ENCODE peak calls at places on chromosome 10, in four cellular contexts. O is sigmoid colon, H is stomach, B is transverse colon. U is an unnamed sample.

GRCh38 chr10:114024876-114025609 is 18.6 kb upstream of the ADRB1 start:
- DNase-seq in H (no peak), B (no peak), O (no peak), U (no peak)

GRCh38 chr10:80472234-80473095 is 18.4 kb downstream of the TSPAN14 start:
- DNase-seq in B (no peak), H (no peak), O (no peak), U (peak; percentile 38)

GRCh38 chr10:19889279-19889678 is 73.0 kb downstream of the PLXDC2 start:
- DNase-seq in H (no peak), O (no peak), B (no peak), U (no peak)

GRCh38 chr10:80506189-80506575 is 31.5 kb upstream of the SH2D4B start:
- DNase-seq in B (no peak), O (no peak), H (no peak), U (no peak)

GRCh38 chr10:119541046-119541445 is 1.5 kb downstream of the RGS10 start:
- DNase-seq in B (no peak), O (peak; percentile 58), H (no peak), U (no peak)

GRCh38 chr10:63866075-63866746 is 345.0 kb downstream of the REEP3 start:
- DNase-seq in H (peak; percentile 43), B (peak; percentile 27), O (peak; percentile 64), U (peak; percentile 34)

GRCh38 chr10:49024484-49024883 is 84.8 kb upstream of the LRRC18 start:
- DNase-seq in H (no peak), B (no peak), O (no peak), U (no peak)

GRCh38 chr10:119537953-119538630 is 4.4 kb downstream of the RGS10 start:
- DNase-seq in O (peak; percentile 47), H (no peak), B (no peak), U (no peak)

GRCh38 chr10:96573036-96573435 is 13.8 kb downstream of the TM9SF3 start:
- DNase-seq in B (no peak), O (no peak), H (no peak), U (no peak)

GRCh38 chr10:42864575-42864974 is 82.0 kb downstream of the BMS1 start:
- DNase-seq in B (peak; percentile 14), H (no peak), O (no peak), U (no peak)

GRCh38 chr10:131274883-131275282 is 36.6 kb downstream of the TCERG1L start:
- DNase-seq in H (no peak), B (no peak), O (no peak), U (no peak)

GRCh38 chr10:78211476-78212110 is 177.9 kb downstream of the RPS24 start:
- DNase-seq in H (no peak), B (no peak), O (no peak), U (no peak)

GRCh38 chr10:80281784-80282505 is 7.5 kb downstream of the MAT1A start:
- DNase-seq in O (no peak), H (peak; percentile 2), B (no peak), U (no peak)

GRCh38 chr10:32893431-32893830 is 64.6 kb downstream of the ITGB1 start:
- DNase-seq in B (no peak), H (no peak), O (peak; percentile 56), U (no peak)
- TF ChIP-seq POLR2AphosphoS5 in B (no peak), H (no peak), O (no peak), U (no peak)

GRCh38 chr10:72292223-72292691 is 18.5 kb downstream of the DDIT4 start:
- DNase-seq in O (no peak), H (peak; percentile 52), B (peak; percentile 61), U (no peak)
- TF ChIP-seq POLR2A in O (no peak), H (no peak), B (no peak), U (no peak)

DNA sequence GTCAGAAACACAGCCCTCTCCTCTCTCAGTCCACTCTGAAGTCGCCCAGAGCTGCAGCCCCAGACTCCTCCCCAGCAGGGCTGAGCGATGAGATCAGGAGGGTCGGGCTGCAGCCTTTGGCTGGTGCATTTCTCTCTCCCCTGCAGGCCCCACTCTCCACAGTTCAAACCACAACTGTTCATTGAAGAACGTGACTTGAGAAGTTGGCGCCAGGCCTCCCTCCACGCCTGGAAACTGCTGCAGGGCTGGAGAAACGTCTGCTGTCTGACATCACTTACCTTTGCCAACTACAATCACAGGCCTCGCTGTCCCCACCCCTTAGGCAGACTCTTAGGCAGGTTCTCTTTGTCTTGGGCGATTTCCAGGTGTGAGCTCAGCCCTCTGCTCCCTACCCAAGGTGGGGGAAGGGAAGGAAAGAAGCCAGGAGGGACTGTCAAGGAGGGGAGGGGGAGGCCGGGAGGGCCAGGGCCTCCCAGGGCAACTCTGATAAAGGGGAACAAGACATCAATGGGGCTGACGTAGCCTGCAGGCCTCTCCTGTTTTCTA is 32.8 kb downstream of the CALML5 start:
- DNase-seq in O (peak; percentile 88), B (peak; percentile 82), H (peak; percentile 87), U (no peak)
- TF ChIP-seq POLR2AphosphoS5 in O (peak; percentile 53), B (peak; percentile 70), H (peak; percentile 55), U (no peak)

GRCh38 chr10:60796481-60796880 is 18.2 kb downstream of the CDK1 start:
- DNase-seq in O (no peak), H (no peak), B (no peak), U (no peak)

GRCh38 chr10:60798870-60799269 is 20.6 kb downstream of the CDK1 start:
- DNase-seq in B (no peak), O (no peak), H (no peak), U (no peak)

GRCh38 chr10:60798031-60798430 is 19.8 kb downstream of the CDK1 start:
- DNase-seq in H (no peak), O (no peak), B (no peak), U (no peak)

GRCh38 chr10:60795465-60796202 is 17.4 kb downstream of the CDK1 start:
- DNase-seq in O (no peak), H (no peak), B (no peak), U (no peak)

DNA sequence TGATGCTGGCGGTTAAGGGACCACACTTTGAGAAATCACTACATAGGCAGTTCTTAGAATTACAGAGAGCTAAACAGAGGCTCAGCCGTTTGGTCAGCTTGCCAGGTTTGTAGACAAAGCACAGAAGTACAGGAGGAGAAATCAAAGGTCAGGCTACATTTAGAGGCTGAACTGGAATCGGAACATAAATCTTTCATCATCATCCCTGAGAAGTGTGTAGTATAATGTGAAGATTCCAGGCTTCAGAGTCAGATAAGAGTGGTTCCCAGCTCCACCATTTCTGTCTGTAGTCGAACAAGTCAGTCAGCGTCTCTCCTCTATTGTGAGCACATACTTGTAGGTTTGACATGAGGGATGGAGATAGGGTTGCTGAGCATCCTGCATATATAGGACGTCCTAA is 18.9 kb downstream of the CDK1 start:
- DNase-seq in H (no peak), B (no peak), O (no peak), U (no peak)
- TF ChIP-seq POLR2A in H (no peak), B (no peak), O (no peak), U (no peak)

GRCh38 chr10:102335184-102335583 is 60.3 kb upstream of the NFKB2 start:
- DNase-seq in B (no peak), O (peak; percentile 82), H (peak; percentile 33), U (no peak)
- TF ChIP-seq POLR2AphosphoS5 in B (no peak), O (no peak), H (no peak), U (no peak)